ENCODE peak calls at places on chromosomes 5 and 9, in five cellular contexts. B is CD8-positive, alpha-beta T cell; Z is NB4; S is body of pancreas; D is fibroblast of lung. F is an unnamed sample.
A peak's percentile ranks its signal among the peaks of the same experiment; 100 is the strongest.

GRCh38 chr9:129609486-129610192 is 11.3 kb downstream of the C9orf50 start:
- DNase-seq in Z (peak; percentile 38), B (peak; percentile 86), S (no peak), D (peak; percentile 68), F (peak; percentile 63)

GRCh38 chr9:127706836-127707241 is at the start of gene CFAP157:
- DNase-seq in B (no peak), Z (peak; percentile 27), D (no peak), S (peak; percentile 45), F (no peak)

GRCh38 chr5:67815455-67816391 is 399.8 kb upstream of the PIK3R1 start:
- DNase-seq in B (no peak), D (peak; percentile 93), S (peak; percentile 40), Z (no peak), F (no peak)

GRCh38 chr5:106481375-106481774 is 1189.4 kb downstream of the EFNA5 start:
- DNase-seq in D (peak; percentile 13), S (no peak), B (no peak), Z (peak; percentile 2), F (no peak)

GRCh38 chr9:130682490-130683121 is 11.0 kb upstream of the EXOSC2 start:
- DNase-seq in D (peak; percentile 61), Z (peak; percentile 82), B (peak; percentile 54), S (peak; percentile 86), F (peak; percentile 42)

GRCh38 chr5:103375356-103375755 is 116.8 kb downstream of the MACIR start:
- DNase-seq in D (peak; percentile 82), Z (no peak), S (no peak), B (no peak), F (peak; percentile 31)

GRCh38 chr5:35185518-35185917 is 44.8 kb downstream of the PRLR start:
- DNase-seq in D (no peak), S (no peak), Z (no peak), B (no peak), F (no peak)

GRCh38 chr5:180799194-180799593 is 3.4 kb downstream of the MGAT1 start:
- DNase-seq in B (no peak), Z (no peak), D (no peak), S (peak; percentile 78), F (no peak)

GRCh38 chr5:138664276-138664943 is 88.8 kb upstream of the CTNNA1 start:
- DNase-seq in D (peak; percentile 55), S (no peak), Z (no peak), B (no peak), F (peak; percentile 18)

GRCh38 chr5:138666226-138666742 is 86.9 kb upstream of the CTNNA1 start:
- DNase-seq in Z (no peak), B (no peak), D (no peak), S (no peak), F (no peak)

GRCh38 chr5:138668451-138668850 is 84.8 kb upstream of the CTNNA1 start:
- DNase-seq in Z (no peak), S (no peak), D (no peak), B (peak; percentile 60), F (no peak)

GRCh38 chr5:138665261-138665660 is 88.0 kb upstream of the CTNNA1 start:
- DNase-seq in Z (no peak), B (no peak), S (no peak), D (no peak), F (no peak)

DNA sequence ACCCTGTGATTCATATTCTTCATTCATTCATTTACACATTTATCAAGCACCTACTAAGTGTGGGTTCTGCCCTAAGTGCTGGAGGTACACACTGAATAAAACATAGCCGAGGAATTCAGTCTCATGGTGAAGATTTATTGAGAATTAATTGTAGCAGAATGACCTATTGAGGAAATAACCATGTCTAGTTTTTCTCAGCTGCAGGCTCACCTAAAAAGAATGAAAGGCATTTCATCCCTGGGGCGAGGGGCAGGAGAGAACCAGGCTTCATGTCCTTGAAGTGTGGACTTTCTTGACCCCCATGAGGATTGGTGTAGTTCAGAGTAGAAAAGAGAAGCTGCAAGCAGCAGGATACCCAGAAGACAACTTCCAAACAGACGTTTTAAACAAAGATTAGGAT is 84.2 kb upstream of the CTNNA1 start:
- DNase-seq in D (peak; percentile 64), S (no peak), Z (no peak), B (no peak), F (no peak)
- H3K4me3 ChIP-seq in D (no peak overlapping the region), S (no peak overlapping the region), Z (no peak overlapping the region), B (no peak overlapping the region), F (no peak overlapping the region)

DNA sequence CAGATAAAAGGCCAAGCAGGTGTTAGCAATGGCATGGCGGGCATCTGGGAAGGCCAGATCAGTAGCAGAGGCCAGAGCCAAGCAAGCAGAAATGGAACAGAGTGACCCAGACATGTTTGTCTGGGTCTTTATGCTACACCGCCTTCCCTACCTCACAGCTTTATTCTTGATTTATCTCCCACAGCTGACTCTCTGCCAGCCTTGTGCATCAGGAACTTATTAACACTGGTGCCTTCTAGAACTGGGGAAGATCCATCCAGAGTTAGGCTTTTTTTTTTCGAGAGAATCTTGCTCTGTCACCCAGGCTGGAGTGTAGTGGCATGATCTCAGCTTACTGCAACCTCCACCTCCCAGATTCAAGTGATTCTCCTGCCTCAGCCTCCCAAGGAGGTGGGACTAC is 112.4 kb upstream of the SLC44A1 start:
- DNase-seq in Z (no peak), S (no peak), B (no peak), D (peak; percentile 9), F (no peak)
- H3K4me3 ChIP-seq in Z (no peak overlapping the region), S (no peak overlapping the region), B (no peak overlapping the region), D (no peak overlapping the region), F (no peak overlapping the region)

GRCh38 chr5:138975098-138975847 is 100.1 kb upstream of the LRRTM2 start:
- DNase-seq in Z (peak; percentile 47), S (no peak), D (peak; percentile 89), B (no peak), F (peak; percentile 92)
- H3K4me3 ChIP-seq in Z (no peak overlapping the region), S (no peak overlapping the region), D (no peak overlapping the region), B (no peak overlapping the region), F (no peak overlapping the region)

DNA sequence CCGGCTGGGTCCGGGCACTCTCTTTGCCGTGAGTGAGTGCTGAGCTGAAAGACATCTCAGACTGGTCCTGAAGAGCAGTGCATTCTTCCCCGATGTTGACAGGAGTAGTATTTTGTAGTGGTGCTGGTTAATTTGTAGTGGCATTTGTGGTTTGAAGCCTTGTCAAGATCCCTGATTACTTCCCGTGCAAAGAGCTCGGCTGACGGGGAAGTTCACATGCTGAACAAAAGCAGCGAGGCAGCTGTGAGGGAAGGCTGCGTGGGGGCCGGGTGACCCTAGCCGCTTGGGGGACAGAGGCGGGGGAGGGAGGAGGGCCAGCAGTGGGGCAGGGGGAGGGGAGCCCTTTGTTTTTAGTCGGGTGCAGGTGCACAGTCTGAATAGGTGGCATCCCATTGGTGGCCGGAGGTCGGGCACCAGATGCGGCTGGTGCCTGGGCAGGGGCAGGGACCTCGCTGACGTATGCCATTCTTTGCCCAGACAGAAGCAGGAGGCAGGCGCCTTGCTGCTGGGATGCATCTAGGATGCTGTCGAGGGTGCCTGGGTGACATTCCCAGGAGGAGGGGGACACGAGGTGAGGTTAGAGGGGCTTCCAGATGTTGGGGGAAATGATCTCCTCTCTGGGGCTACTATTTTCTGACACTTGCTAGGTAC is 64.7 kb downstream of the CRB2 start:
- DNase-seq in D (no peak), S (no peak), Z (no peak), B (peak; percentile 4), F (no peak)
- H3K4me3 ChIP-seq in D (no peak overlapping the region), S (no peak overlapping the region), Z (no peak overlapping the region), B (no peak overlapping the region), F (no peak overlapping the region)

DNA sequence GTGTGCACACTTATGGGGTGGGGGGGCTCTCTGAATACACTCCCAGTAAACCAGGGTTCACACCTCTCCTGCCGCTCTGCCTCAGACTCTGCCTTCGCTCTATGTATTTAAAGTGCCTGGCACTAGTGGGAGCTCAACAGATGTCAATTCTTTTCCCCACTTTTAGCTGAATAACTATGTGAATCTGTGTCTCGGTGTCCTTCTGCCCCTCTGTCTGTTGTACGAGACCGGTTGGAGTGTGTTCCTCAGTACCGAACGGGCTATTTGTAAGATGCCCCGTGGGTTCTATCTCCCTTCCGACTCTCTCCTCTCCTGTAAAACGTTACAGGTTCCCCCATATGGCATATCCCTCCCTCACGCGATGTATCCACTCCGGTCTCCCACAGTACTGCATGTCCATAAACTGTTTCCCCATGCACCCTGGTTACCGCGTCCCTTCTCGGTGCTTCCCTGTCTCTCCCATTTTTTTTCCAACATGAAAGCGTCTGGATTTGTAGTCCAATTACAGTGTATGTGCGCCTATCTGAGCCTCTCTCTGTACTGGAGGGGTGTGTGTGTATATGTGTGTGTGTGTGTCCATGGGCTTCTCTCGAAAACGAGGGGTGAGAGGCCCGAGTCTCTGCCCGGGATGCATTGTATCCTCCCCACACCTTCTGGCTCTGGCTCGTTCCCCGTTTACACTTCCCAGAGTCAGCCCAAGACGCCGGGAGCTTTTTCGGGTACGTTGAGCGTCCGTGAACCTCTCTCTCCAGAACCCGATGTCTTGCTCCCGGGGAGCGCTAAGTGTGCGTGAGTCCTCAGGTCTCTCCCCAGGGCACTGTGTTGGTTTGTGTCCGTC is 1.5 kb downstream of the ELL2 start:
- DNase-seq in D (peak; percentile 57), B (no peak), Z (peak; percentile 19), S (peak; percentile 38), F (peak; percentile 36)
- H3K4me3 ChIP-seq in D (peak overlapping the region; percentile 93), B (peak overlapping the region; percentile 64), Z (peak overlapping the region; percentile 63), S (peak overlapping the region; percentile 98), F (peak overlapping the region; percentile 81)

DNA sequence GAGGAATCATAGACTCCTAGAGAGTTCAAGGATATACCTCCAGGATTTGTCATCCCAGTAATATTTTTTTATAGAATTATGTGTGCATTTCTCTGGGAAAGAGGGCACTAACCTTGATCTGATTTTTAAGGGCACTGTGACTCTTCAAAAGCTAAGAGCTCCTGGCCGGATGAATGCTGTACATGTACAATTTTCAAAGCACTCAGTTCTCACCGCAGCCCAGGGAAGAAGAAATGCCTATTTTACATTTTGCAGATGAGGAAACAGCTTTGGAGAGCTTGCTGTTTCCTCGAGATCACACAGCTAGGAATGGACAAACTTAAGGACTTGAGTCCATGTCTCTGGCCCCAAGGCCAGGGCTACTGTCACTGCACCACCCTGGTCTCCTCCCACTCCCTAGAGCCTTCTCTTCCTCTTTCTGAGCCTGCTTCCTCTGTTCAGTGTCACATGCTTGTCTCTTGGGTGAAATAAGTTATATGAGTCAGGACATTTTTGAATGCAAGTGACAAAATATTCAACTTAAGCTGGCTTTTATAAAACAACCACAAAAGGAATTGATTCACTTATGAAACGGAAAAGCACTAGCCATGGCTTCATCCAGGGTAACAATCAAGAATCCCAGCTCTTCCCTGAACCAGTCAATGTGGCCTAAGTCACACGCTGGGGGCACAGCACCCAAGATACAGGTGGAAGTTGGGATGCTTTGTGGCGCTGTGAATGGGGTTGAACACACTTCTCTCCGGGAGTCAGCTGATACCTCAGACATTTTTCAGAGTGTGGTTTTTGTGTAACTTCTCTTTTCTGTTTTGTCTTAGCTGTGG is 45.6 kb upstream of the TGFBR1 start:
- DNase-seq in D (no peak), Z (peak; percentile 94), S (no peak), B (no peak), F (no peak)
- H3K4me3 ChIP-seq in D (no peak overlapping the region), Z (peak overlapping the region; percentile 23), S (no peak overlapping the region), B (peak overlapping the region; percentile 49), F (no peak overlapping the region)

DNA sequence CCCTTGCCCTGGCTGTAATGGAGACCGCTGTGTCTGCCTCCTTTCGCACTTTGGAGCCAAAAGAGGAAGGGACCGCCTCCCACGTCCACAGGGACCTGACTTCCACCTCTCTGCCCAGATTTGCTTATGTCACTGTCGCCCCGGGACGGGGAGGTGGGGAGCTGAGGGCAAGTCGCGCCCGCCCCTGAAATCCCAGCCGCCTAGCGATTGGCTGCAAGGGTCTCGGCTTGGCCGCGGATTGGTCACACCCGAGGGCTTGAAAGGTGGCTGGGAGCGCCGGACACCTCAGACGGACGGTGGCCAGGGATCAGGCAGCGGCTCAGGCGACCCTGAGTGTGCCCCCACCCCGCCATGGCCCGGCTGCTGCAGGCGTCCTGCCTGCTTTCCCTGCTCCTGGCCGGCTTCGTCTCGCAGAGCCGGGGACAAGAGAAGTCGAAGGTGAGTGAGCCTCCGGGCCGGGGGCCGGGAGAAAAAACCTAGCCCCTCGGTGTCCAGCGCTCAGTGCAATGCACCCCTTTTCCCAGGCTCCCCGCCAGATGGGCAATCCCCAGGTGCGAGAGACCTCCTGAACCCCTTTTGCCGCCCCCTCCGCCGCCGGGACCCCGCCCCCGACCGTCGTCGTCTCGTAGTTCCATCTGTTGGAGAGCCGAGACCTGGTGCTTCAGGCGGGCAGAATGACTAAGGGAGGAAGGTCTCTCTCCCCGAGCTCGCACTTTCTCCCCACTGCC is at the start of gene GPX3:
- DNase-seq in S (peak; percentile 87), B (peak; percentile 36), D (peak; percentile 56), Z (peak; percentile 85), F (no peak)
- H3K4me3 ChIP-seq in S (peak within 1 kb of the TSS; percentile 35), B (peak within 1 kb of the TSS; percentile 45), D (peak within 1 kb of the TSS; percentile 53), Z (peak within 1 kb of the TSS; percentile 10), F (peak within 1 kb of the TSS; percentile 57)

F was measured in brain microvascular endothelial cell.